ENCODE peak calls at places on chromosome 7, in eight cellular contexts. One of them, this sample, is unnamed.

GRCh38 chr7:24828871-24829661 is 71.8 kb upstream of the GSDME start:
- DNase-seq in HepG2: no peak
- DNase-seq in bronchial epithelial cell: no peak
- DNase-seq in GM23248: no peak
- DNase-seq in transverse colon: no peak
- DNase-seq in BJ: no peak
- DNase-seq in IMR-90: no peak
- DNase-seq in coronary artery: no peak
- DNase-seq in this sample: no peak

GRCh38 chr7:133119067-133119466 is 37.2 kb upstream of the CHCHD3 start:
- DNase-seq in HepG2: no peak
- DNase-seq in bronchial epithelial cell: no peak
- DNase-seq in GM23248: no peak
- DNase-seq in transverse colon: no peak
- DNase-seq in BJ: no peak
- DNase-seq in IMR-90: no peak
- DNase-seq in coronary artery: no peak
- DNase-seq in this sample: no peak

GRCh38 chr7:27933691-27934565 is 194.0 kb downstream of the TAX1BP1 start:
- DNase-seq in HepG2: no peak
- DNase-seq in bronchial epithelial cell: no peak
- DNase-seq in GM23248: peak
- DNase-seq in transverse colon: no peak
- DNase-seq in BJ: peak
- DNase-seq in IMR-90: no peak
- DNase-seq in coronary artery: no peak
- DNase-seq in this sample: no peak

GRCh38 chr7:155380986-155381851 is 76.7 kb upstream of the EN2 start:
- DNase-seq in HepG2: no peak
- DNase-seq in bronchial epithelial cell: no peak
- DNase-seq in GM23248: no peak
- DNase-seq in transverse colon: no peak
- DNase-seq in BJ: no peak
- DNase-seq in IMR-90: no peak
- DNase-seq in coronary artery: no peak
- DNase-seq in this sample: no peak

GRCh38 chr7:16315280-16315679 is 106.1 kb downstream of the CRPPA start:
- DNase-seq in HepG2: no peak
- DNase-seq in bronchial epithelial cell: no peak
- DNase-seq in GM23248: no peak
- DNase-seq in transverse colon: no peak
- DNase-seq in BJ: no peak
- DNase-seq in IMR-90: no peak
- DNase-seq in coronary artery: no peak
- DNase-seq in this sample: no peak

GRCh38 chr7:137893143-137893742 is 46.5 kb upstream of the DGKI start:
- DNase-seq in HepG2: peak
- DNase-seq in bronchial epithelial cell: no peak
- DNase-seq in GM23248: no peak
- DNase-seq in transverse colon: no peak
- DNase-seq in BJ: no peak
- DNase-seq in IMR-90: no peak
- DNase-seq in coronary artery: no peak
- DNase-seq in this sample: no peak

GRCh38 chr7:15832996-15833395 is 146.5 kb upstream of the MEOX2 start:
- DNase-seq in HepG2: no peak
- DNase-seq in bronchial epithelial cell: no peak
- DNase-seq in GM23248: peak
- DNase-seq in transverse colon: peak
- DNase-seq in BJ: no peak
- DNase-seq in IMR-90: no peak
- DNase-seq in coronary artery: no peak
- DNase-seq in this sample: no peak

GRCh38 chr7:140212100-140212881 is 35.5 kb upstream of the KDM7A start:
- DNase-seq in HepG2: no peak
- DNase-seq in bronchial epithelial cell: peak
- DNase-seq in GM23248: peak
- DNase-seq in transverse colon: peak
- DNase-seq in BJ: no peak
- DNase-seq in IMR-90: peak
- DNase-seq in coronary artery: no peak
- DNase-seq in this sample: peak

DNA sequence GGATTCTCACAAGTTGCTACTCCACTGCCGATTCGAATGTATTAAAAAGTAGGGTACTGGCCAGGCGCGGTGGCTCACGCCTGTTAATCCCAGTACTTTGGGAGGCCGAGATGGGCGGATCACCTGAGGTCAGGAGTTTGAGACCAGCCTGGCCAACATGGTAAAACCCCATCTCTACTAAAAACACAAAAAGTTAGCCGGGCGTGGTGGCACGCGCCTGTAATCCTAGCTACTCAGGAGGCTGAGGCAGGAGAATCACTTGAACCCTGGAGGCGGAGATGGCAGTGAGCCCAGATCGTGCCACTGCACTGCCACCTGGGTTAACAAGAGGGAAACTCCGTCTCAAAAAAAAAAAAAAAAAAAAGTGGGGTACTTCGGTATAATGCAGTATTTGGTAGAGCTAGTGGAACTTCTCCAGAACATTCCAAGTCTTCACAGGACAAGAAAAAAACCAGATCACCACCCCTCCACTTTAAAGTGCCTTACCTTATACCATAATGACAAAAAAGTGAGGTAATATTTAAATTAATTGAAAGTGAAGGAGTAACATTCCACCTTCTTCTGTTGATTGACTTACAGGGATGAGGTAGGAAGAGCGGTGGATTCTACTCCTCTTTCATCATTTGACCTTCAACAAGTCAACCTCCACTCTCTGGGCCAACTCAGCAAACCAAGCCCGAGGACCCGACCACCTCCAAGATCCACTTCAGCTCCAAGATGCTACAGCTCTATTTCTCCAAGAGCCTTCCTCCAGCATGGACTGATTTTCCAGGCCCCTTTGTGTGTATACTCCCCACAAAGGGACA is 2.0 kb downstream of the BAZ1B start:
- DNase-seq in HepG2: peak
- DNase-seq in bronchial epithelial cell: no peak
- DNase-seq in GM23248: peak
- DNase-seq in transverse colon: peak
- DNase-seq in BJ: no peak
- DNase-seq in IMR-90: peak
- DNase-seq in coronary artery: no peak
- DNase-seq in this sample: no peak
- H3K4me3 ChIP-seq in HepG2: peak
- H3K4me3 ChIP-seq in bronchial epithelial cell: peak
- H3K4me3 ChIP-seq in GM23248: peak
- H3K4me3 ChIP-seq in transverse colon: peak
- H3K4me3 ChIP-seq in BJ: peak
- H3K4me3 ChIP-seq in IMR-90: peak
- H3K4me3 ChIP-seq in coronary artery: peak
- H3K4me3 ChIP-seq in this sample: peak

GRCh38 chr7:130351664-130352015 is 7.0 kb downstream of the CPA5 start:
- DNase-seq in HepG2: no peak
- DNase-seq in bronchial epithelial cell: no peak
- DNase-seq in GM23248: no peak
- DNase-seq in transverse colon: no peak
- DNase-seq in BJ: no peak
- DNase-seq in IMR-90: no peak
- DNase-seq in coronary artery: no peak
- DNase-seq in this sample: no peak
- H3K4me3 ChIP-seq in HepG2: no peak
- H3K4me3 ChIP-seq in bronchial epithelial cell: no peak
- H3K4me3 ChIP-seq in GM23248: no peak
- H3K4me3 ChIP-seq in transverse colon: no peak
- H3K4me3 ChIP-seq in BJ: no peak
- H3K4me3 ChIP-seq in IMR-90: no peak
- H3K4me3 ChIP-seq in coronary artery: no peak
- H3K4me3 ChIP-seq in this sample: no peak

DNA sequence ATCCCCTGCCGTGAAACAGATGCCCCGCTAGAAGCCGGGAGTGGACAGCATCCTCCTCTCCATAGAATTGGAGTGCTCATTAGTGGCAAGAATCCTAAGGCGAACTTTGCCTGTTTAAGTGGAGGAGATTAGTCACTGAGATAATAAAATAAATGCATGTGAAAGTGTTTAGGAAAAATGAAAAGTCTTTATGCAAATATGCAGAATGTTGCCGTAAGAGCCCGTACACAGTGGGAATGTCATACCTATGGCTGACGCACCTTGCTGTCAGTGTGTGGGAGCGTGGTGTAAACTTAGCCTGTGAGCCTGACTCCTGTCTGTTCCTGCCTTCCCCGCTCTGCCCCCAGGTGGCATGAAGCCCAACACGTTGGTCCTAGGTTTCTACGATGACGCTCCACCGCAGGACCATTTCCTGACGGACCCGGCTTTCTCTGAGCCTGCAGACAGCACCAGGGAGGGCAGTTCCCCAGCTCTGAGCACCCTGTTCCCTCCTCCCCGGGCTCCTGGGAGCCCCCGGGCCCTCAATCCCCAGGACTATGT is 1.7 kb upstream of the TRIP6 start:
- DNase-seq in HepG2: no peak
- DNase-seq in bronchial epithelial cell: peak
- DNase-seq in GM23248: peak
- DNase-seq in transverse colon: no peak
- DNase-seq in BJ: no peak
- DNase-seq in IMR-90: peak
- DNase-seq in coronary artery: no peak
- DNase-seq in this sample: no peak
- H3K4me3 ChIP-seq in HepG2: no peak
- H3K4me3 ChIP-seq in bronchial epithelial cell: peak
- H3K4me3 ChIP-seq in GM23248: no peak
- H3K4me3 ChIP-seq in transverse colon: peak
- H3K4me3 ChIP-seq in BJ: no peak
- H3K4me3 ChIP-seq in IMR-90: no peak
- H3K4me3 ChIP-seq in coronary artery: peak
- H3K4me3 ChIP-seq in this sample: peak

GRCh38 chr7:157011333-157012112 is 1.1 kb upstream of the MNX1 start:
- DNase-seq in HepG2: peak
- DNase-seq in bronchial epithelial cell: no peak
- DNase-seq in GM23248: no peak
- DNase-seq in transverse colon: no peak
- DNase-seq in BJ: no peak
- DNase-seq in IMR-90: no peak
- DNase-seq in coronary artery: no peak
- DNase-seq in this sample: peak
- H3K4me3 ChIP-seq in HepG2: peak
- H3K4me3 ChIP-seq in bronchial epithelial cell: peak
- H3K4me3 ChIP-seq in GM23248: no peak
- H3K4me3 ChIP-seq in transverse colon: peak
- H3K4me3 ChIP-seq in BJ: no peak
- H3K4me3 ChIP-seq in IMR-90: no peak
- H3K4me3 ChIP-seq in coronary artery: no peak
- H3K4me3 ChIP-seq in this sample: peak

DNA sequence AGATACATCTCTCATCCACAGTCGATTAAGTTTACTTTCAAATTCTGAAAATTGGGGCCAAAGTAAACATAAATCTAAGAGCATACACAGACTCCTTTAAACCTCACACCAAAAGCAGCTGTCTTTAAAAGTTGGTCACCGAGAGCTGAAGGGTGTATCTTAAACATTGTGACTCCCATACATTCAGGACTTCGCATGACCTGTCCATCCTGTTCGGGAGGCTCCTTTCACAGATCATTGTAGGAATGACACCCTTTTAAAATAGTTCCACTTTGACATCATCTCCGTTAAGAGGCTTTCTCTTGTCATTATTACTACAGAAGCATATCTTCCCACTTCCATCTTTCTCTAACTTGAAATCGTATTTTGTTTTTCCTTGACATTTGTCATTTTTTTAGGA is 440.0 kb downstream of the DNAJB9 start:
- DNase-seq in HepG2: no peak
- DNase-seq in bronchial epithelial cell: no peak
- DNase-seq in GM23248: no peak
- DNase-seq in transverse colon: no peak
- DNase-seq in BJ: no peak
- DNase-seq in IMR-90: no peak
- DNase-seq in coronary artery: no peak
- DNase-seq in this sample: no peak
- H3K4me3 ChIP-seq in HepG2: no peak
- H3K4me3 ChIP-seq in bronchial epithelial cell: no peak
- H3K4me3 ChIP-seq in GM23248: no peak
- H3K4me3 ChIP-seq in transverse colon: no peak
- H3K4me3 ChIP-seq in BJ: no peak
- H3K4me3 ChIP-seq in IMR-90: no peak
- H3K4me3 ChIP-seq in coronary artery: no peak
- H3K4me3 ChIP-seq in this sample: no peak

GRCh38 chr7:74312418-74313021 is 23.3 kb downstream of the CLIP2 start:
- DNase-seq in HepG2: no peak
- DNase-seq in bronchial epithelial cell: peak
- DNase-seq in GM23248: no peak
- DNase-seq in transverse colon: no peak
- DNase-seq in BJ: no peak
- DNase-seq in IMR-90: no peak
- DNase-seq in coronary artery: no peak
- DNase-seq in this sample: no peak
- H3K4me3 ChIP-seq in HepG2: no peak
- H3K4me3 ChIP-seq in bronchial epithelial cell: no peak
- H3K4me3 ChIP-seq in GM23248: no peak
- H3K4me3 ChIP-seq in transverse colon: no peak
- H3K4me3 ChIP-seq in BJ: no peak
- H3K4me3 ChIP-seq in IMR-90: no peak
- H3K4me3 ChIP-seq in coronary artery: no peak
- H3K4me3 ChIP-seq in this sample: no peak

GRCh38 chr7:141526115-141526514 is 25.1 kb upstream of the AGK start:
- DNase-seq in HepG2: no peak
- DNase-seq in bronchial epithelial cell: no peak
- DNase-seq in GM23248: no peak
- DNase-seq in transverse colon: no peak
- DNase-seq in BJ: no peak
- DNase-seq in IMR-90: no peak
- DNase-seq in coronary artery: no peak
- DNase-seq in this sample: no peak
- H3K4me3 ChIP-seq in HepG2: no peak
- H3K4me3 ChIP-seq in bronchial epithelial cell: no peak
- H3K4me3 ChIP-seq in GM23248: no peak
- H3K4me3 ChIP-seq in transverse colon: no peak
- H3K4me3 ChIP-seq in BJ: no peak
- H3K4me3 ChIP-seq in IMR-90: no peak
- H3K4me3 ChIP-seq in coronary artery: no peak
- H3K4me3 ChIP-seq in this sample: no peak

GRCh38 chr7:4681218-4681851 is 760 bp upstream of the FOXK1 start:
- DNase-seq in HepG2: no peak
- DNase-seq in bronchial epithelial cell: no peak
- DNase-seq in GM23248: no peak
- DNase-seq in transverse colon: no peak
- DNase-seq in BJ: no peak
- DNase-seq in IMR-90: no peak
- DNase-seq in coronary artery: no peak
- DNase-seq in this sample: no peak
- H3K4me3 ChIP-seq in HepG2: no peak
- H3K4me3 ChIP-seq in bronchial epithelial cell: peak
- H3K4me3 ChIP-seq in GM23248: peak
- H3K4me3 ChIP-seq in transverse colon: peak
- H3K4me3 ChIP-seq in BJ: peak
- H3K4me3 ChIP-seq in IMR-90: peak
- H3K4me3 ChIP-seq in coronary artery: peak
- H3K4me3 ChIP-seq in this sample: peak

This sample was measured in Peyer's patch.